ENCODE peak calls at places on chromosomes 2 and 18, in seven cellular contexts. B, S, F, X, D, V and J are unnamed samples.

GRCh38 chr2:3465844-3466481 is 53.4 kb downstream of the ADI1 start:
- DNase-seq in B (no peak), S (no peak), F (no peak), X (no peak), D (no peak), V (no peak), J (no peak)

GRCh38 chr2:187581125-187581896 is 27.1 kb upstream of the TFPI start:
- DNase-seq in B (no peak), S (peak), F (peak), X (no peak), D (peak), V (peak), J (no peak)

GRCh38 chr2:45595724-45596435 is 15.2 kb downstream of the SRBD1 start:
- DNase-seq in B (no peak), S (no peak), F (no peak), X (no peak), D (no peak), V (no peak), J (peak)

GRCh38 chr2:107712857-107713256 is 113.8 kb upstream of the RGPD4 start:
- DNase-seq in B (no peak), S (no peak), F (no peak), X (no peak), D (no peak), V (no peak), J (no peak)

GRCh38 chr2:96325884-96326255 is 753 bp downstream of the ITPRIPL1 start:
- DNase-seq in B (no peak), S (peak), F (no peak), X (peak), D (no peak), V (no peak), J (no peak)

GRCh38 chr2:96449174-96449573 is 56.0 kb downstream of the NEURL3 start:
- DNase-seq in B (no peak), S (no peak), F (no peak), X (no peak), D (no peak), V (no peak), J (no peak)

GRCh38 chr2:52500561-52500960 is 1267.0 kb upstream of the CHAC2 start:
- DNase-seq in B (no peak), S (no peak), F (no peak), X (no peak), D (no peak), V (no peak), J (no peak)

GRCh38 chr18:28725876-28726275 is 548.9 kb upstream of the CDH2 start:
- DNase-seq in B (no peak), S (no peak), F (no peak), X (no peak), D (no peak), V (no peak), J (no peak)

GRCh38 chr2:96537066-96537733 is 648 bp downstream of the ARID5A start:
- DNase-seq in B (no peak), S (peak), F (peak), X (peak), D (peak), V (peak), J (no peak)

GRCh38 chr18:77314952-77315351 is 65.3 kb downstream of the GALR1 start:
- DNase-seq in B (no peak), S (no peak), F (no peak), X (no peak), D (no peak), V (no peak), J (no peak)

GRCh38 chr2:149143734-149144133 is 105.2 kb downstream of the LYPD6B start:
- DNase-seq in B (no peak), S (no peak), F (no peak), X (no peak), D (no peak), V (no peak), J (no peak)

GRCh38 chr2:34787341-34787740 is 1188.2 kb upstream of the FAM98A start:
- DNase-seq in B (no peak), S (no peak), F (no peak), X (no peak), D (no peak), V (no peak), J (no peak)

GRCh38 chr2:61439241-61440002 is 31.5 kb downstream of the USP34 start:
- DNase-seq in B (no peak), S (no peak), F (no peak), X (no peak), D (no peak), V (peak), J (no peak)

GRCh38 chr2:108377815-108378630 is at the start of gene SULT1C4:
- DNase-seq in B (peak), S (no peak), F (peak), X (no peak), D (no peak), V (no peak), J (no peak)

GRCh38 chr2:85511008-85511895 is 27.7 kb upstream of the MAT2A start:
- DNase-seq in B (no peak), S (no peak), F (no peak), X (no peak), D (no peak), V (no peak), J (no peak)

GRCh38 chr2:171124512-171124911 is 36.2 kb downstream of the TLK1 start:
- DNase-seq in B (no peak), S (no peak), F (no peak), X (no peak), D (no peak), V (peak), J (no peak)

GRCh38 chr2:179344280-179344961 is 79.8 kb upstream of the SESTD1 start:
- DNase-seq in B (no peak), S (no peak), F (no peak), X (no peak), D (no peak), V (no peak), J (no peak)

GRCh38 chr18:35041752-35042379 is 653 bp downstream of the MAPRE2 start:
- DNase-seq in B (no peak), S (no peak), F (no peak), X (no peak), D (peak), V (peak), J (no peak)

GRCh38 chr2:37658682-37659081 is 12.8 kb downstream of the CDC42EP3 start:
- DNase-seq in B (no peak), S (no peak), F (no peak), X (no peak), D (no peak), V (no peak), J (no peak)

GRCh38 chr2:196537311-196537710 is 102.2 kb upstream of the CCDC150 start:
- DNase-seq in B (no peak), S (no peak), F (no peak), X (no peak), D (no peak), V (no peak), J (no peak)

GRCh38 chr2:122329266-122329665 is 573.8 kb downstream of the TSN start:
- DNase-seq in B (no peak), S (no peak), F (no peak), X (no peak), D (no peak), V (no peak), J (no peak)

GRCh38 chr2:240229603-240230423 is 89.4 kb upstream of the OTOS start:
- DNase-seq in B (peak), S (no peak), F (no peak), X (no peak), D (peak), V (no peak), J (no peak)